ENCODE peak calls at places on chromosomes 12 and 14, in five cellular contexts. E is BJ, S is GM23338, Y is A673, Q is tibial artery. J is an unnamed sample.
A peak's percentile ranks its signal among the peaks of the same experiment; 100 is the strongest.

GRCh38 chr12:92094751-92095161 is 50.9 kb downstream of the BTG1 start:
- DNase-seq in Y (no peak), S (peak; percentile 59), E (no peak), Q (no peak), J (no peak)

GRCh38 chr12:31369712-31370521 is 44.0 kb upstream of the SINHCAF start:
- DNase-seq in S (peak; percentile 86), E (peak; percentile 10), Q (peak; percentile 66), Y (peak; percentile 32), J (peak; percentile 87)

GRCh38 chr12:128823216-128823915 is 392 bp downstream of the SLC15A4 start:
- DNase-seq in S (peak; percentile 39), Q (no peak), Y (no peak), E (no peak), J (peak; percentile 54)

GRCh38 chr14:27040552-27040951 is 442.7 kb upstream of the NOVA1 start:
- DNase-seq in Q (no peak), Y (no peak), E (no peak), S (no peak), J (no peak)

GRCh38 chr12:4286228-4286627 is 12.7 kb downstream of the CCND2 start:
- DNase-seq in S (no peak), Y (no peak), Q (no peak), E (no peak), J (no peak)

GRCh38 chr12:66011731-66012130 is 118.8 kb downstream of the LLPH start:
- DNase-seq in Q (no peak), S (no peak), E (no peak), Y (no peak), J (no peak)

GRCh38 chr12:54463034-54463433 is 10.4 kb downstream of the GTSF1 start:
- DNase-seq in E (peak; percentile 44), Y (no peak), S (no peak), Q (peak; percentile 81), J (no peak)

GRCh38 chr14:99581371-99581770 is 22.6 kb downstream of the CCDC85C start:
- DNase-seq in E (no peak), Y (no peak), Q (no peak), S (no peak), J (no peak)

GRCh38 chr14:90429764-90430163 is 32.9 kb downstream of the CALM1 start:
- DNase-seq in E (no peak), Y (no peak), S (no peak), Q (no peak), J (no peak)

GRCh38 chr14:20415723-20416622 is 2.7 kb upstream of the TEP1 start:
- DNase-seq in Q (no peak), E (no peak), S (peak; percentile 84), Y (peak; percentile 80), J (peak; percentile 53)

GRCh38 chr12:70467908-70468733 is 102.0 kb downstream of the KCNMB4 start:
- DNase-seq in E (no peak), S (peak; percentile 8), Y (no peak), Q (no peak), J (no peak)

GRCh38 chr14:56181666-56182065 is 63.5 kb downstream of the PELI2 start:
- DNase-seq in Y (no peak), Q (no peak), E (no peak), S (no peak), J (no peak)

GRCh38 chr12:104494137-104494815 is 37.5 kb downstream of the CHST11 start:
- DNase-seq in S (no peak), Q (no peak), E (no peak), Y (no peak), J (peak; percentile 60)

GRCh38 chr14:34014936-34015335 is 64.1 kb upstream of the EGLN3 start:
- DNase-seq in S (no peak), Q (no peak), Y (no peak), E (no peak), J (no peak)

GRCh38 chr14:72745991-72746980 is 147.6 kb downstream of the DPF3 start:
- DNase-seq in E (peak; percentile 35), Q (no peak), S (no peak), Y (no peak), J (no peak)

GRCh38 chr12:56304276-56304675 is 4.1 kb upstream of the CS start:
- DNase-seq in Q (no peak), S (no peak), Y (no peak), E (no peak), J (no peak)

GRCh38 chr12:15278816-15279658 is 43.3 kb upstream of the PTPRO start:
- DNase-seq in S (no peak), Q (peak; percentile 88), E (peak; percentile 85), Y (peak; percentile 98), J (no peak)

GRCh38 chr12:93712204-93712603 is 35.0 kb downstream of the CRADD start:
- DNase-seq in E (no peak), S (no peak), Q (no peak), Y (no peak), J (no peak)

GRCh38 chr12:124909831-124910560 is 4.5 kb downstream of the UBC start:
- DNase-seq in Q (no peak), S (no peak), Y (no peak), E (no peak), J (peak; percentile 37)

GRCh38 chr12:95815635-95816212 is 25.2 kb upstream of the NTN4 start:
- DNase-seq in S (peak; percentile 46), Y (peak; percentile 53), Q (no peak), E (no peak), J (peak; percentile 55)

GRCh38 chr12:31853520-31853919 is 105.7 kb upstream of the RESF1 start:
- DNase-seq in Q (no peak), Y (no peak), S (no peak), E (no peak), J (no peak)

GRCh38 chr14:24356208-24356607 is 11.8 kb upstream of the NFATC4 start:
- DNase-seq in Q (no peak), S (no peak), Y (no peak), E (no peak), J (no peak)

GRCh38 chr14:28305938-28306337 is 460.6 kb upstream of the FOXG1 start:
- DNase-seq in S (peak; percentile 37), E (no peak), Q (no peak), Y (no peak), J (no peak)

GRCh38 chr12:21773263-21773741 is 1.2 kb downstream of the KCNJ8 start:
- DNase-seq in Q (peak; percentile 80), S (peak; percentile 87), Y (peak; percentile 16), E (no peak), J (peak; percentile 22)

GRCh38 chr12:91216871-91217270 is 34.3 kb upstream of the DCN start:
- DNase-seq in Y (no peak), E (no peak), S (no peak), Q (no peak), J (no peak)

GRCh38 chr12:15227004-15227679 is 5.9 kb upstream of the RERG start:
- DNase-seq in S (peak; percentile 78), Q (no peak), E (no peak), Y (peak; percentile 71), J (peak; percentile 65)

GRCh38 chr12:109714141-109714912 is 702 bp downstream of the FAM222A start:
- DNase-seq in Q (no peak), S (peak; percentile 81), Y (peak; percentile 55), E (no peak), J (peak; percentile 84)

GRCh38 chr12:115835445-115835844 is 442.0 kb downstream of the MED13L start:
- DNase-seq in Q (no peak), S (no peak), E (no peak), Y (no peak), J (no peak)

GRCh38 chr14:64806202-64806861 is 73.4 kb downstream of the SPTB start:
- DNase-seq in Y (no peak), E (peak; percentile 74), Q (peak; percentile 63), S (no peak), J (peak; percentile 16)

GRCh38 chr12:15527201-15527782 is 205.0 kb downstream of the PTPRO start:
- DNase-seq in Q (peak; percentile 69), E (no peak), Y (peak; percentile 79), S (peak; percentile 66), J (peak; percentile 50)

GRCh38 chr14:95317817-95318343 is 1.8 kb downstream of the CLMN start:
- DNase-seq in E (no peak), S (no peak), Y (no peak), Q (no peak), J (no peak)
- TF ChIP-seq CTCF in E (no peak), S (no peak), Y (no peak), Q (no peak), J (no peak)

GRCh38 chr14:100721568-100721967 is 5.1 kb upstream of the DLK1 start:
- DNase-seq in S (no peak), Q (no peak), Y (no peak), E (no peak), J (no peak)

GRCh38 chr14:100719976-100720520 is 6.6 kb upstream of the DLK1 start:
- DNase-seq in Y (no peak), E (no peak), S (no peak), Q (no peak), J (no peak)

GRCh38 chr14:100724061-100724460 is 2.6 kb upstream of the DLK1 start:
- DNase-seq in Y (no peak), E (no peak), Q (no peak), S (no peak), J (no peak)

GRCh38 chr14:100723135-100723883 is 3.4 kb upstream of the DLK1 start:
- DNase-seq in Q (no peak), Y (no peak), E (no peak), S (no peak), J (no peak)

DNA sequence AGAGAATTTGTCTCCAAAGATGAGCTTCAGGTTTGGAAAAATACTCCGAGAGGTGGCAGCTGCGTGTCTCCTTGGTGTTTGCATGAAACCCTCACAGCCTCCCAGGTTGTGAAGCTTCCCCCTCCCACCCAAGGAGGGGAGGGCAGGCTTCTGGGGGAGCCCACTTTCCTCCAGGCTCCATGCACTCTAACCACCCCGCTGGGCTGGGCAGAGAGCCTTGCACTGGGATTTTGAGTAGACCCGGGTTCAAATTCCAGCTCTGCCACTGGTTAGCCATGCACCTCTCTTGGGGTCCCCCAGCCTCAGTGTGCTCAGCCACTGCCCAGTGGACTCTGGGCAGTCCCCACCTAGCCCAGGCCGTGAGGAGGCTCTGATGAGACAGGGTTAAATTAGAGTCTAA is 4.3 kb upstream of the DLK1 start:
- DNase-seq in E (no peak), S (no peak), Q (no peak), Y (no peak), J (no peak)
- H3K27me3 ChIP-seq in E (peaks cover 40% of the 10 kb centered on the region), S (peaks cover 26% of the 10 kb centered on the region), Q (no peaks in the 10 kb centered on the region), Y (peaks cover 20% of the 10 kb centered on the region), J (peaks cover 17% of the 10 kb centered on the region)

DNA sequence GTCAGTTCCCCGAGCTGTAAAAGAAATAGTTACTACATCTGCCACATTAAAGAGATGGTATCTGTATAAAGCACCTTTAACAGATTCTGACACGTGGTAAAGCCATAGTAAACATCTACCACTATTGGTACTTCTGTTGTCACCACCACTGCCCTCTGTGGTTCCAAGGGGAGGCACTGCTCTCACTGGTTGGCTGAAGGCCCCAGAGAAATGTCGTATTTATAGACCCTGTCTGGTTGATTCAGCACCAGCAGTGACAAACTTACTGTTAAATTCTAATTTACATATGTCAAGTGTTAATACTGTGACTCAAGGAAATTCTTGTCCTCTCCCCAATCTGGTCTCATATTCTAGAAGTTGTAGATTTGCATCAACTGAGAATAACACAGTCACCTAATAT is 281.1 kb downstream of the ERC1 start:
- DNase-seq in Q (no peak), Y (no peak), S (no peak), E (no peak), J (no peak)
- TF ChIP-seq CTCF in Q (no peak), Y (no peak), S (no peak), E (no peak), J (no peak)

DNA sequence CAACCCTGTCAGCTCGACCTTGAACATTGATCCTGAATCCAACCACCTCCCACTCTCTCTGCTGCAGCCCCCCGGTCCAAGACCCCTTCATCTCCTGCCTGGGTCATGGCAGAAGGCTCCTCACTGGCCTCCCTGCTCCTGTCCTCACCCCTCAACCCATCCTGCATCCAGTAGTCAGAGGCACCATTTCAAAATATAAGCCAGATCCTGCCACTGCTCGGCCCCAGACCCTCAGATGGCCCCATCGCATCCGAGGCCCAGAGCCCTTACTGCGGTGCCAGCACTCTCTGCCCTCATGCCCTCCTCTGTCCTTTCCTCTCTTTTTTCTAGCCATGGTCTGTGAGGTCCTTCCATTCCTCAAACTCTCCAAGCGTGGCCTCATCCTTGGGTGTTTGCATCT is 34.3 kb upstream of the LHX5 start:
- DNase-seq in Q (no peak), Y (no peak), E (no peak), S (no peak), J (no peak)
- H3K27me3 ChIP-seq in Q (no peaks in the 10 kb centered on the region), Y (peaks cover 59% of the 10 kb centered on the region), E (peaks cover 2% of the 10 kb centered on the region), S (no peaks in the 10 kb centered on the region), J (peaks cover 52% of the 10 kb centered on the region)